ENCODE peak calls at places on chromosome 19, in six cellular contexts. H is thoracic aorta; Y is GM23248; A is cardiac muscle cell; K is CD4-positive, alpha-beta memory T cell; N is heart left ventricle. E is an unnamed sample.

GRCh38 chr19:49680473-49681351 is 3.6 kb downstream of the PRMT1 start:
- DNase-seq in H (no peak), Y (peak; percentile 83), A (peak; percentile 91), K (peak; percentile 91), N (peak; percentile 86), E (peak; percentile 86)

GRCh38 chr19:33226550-33227241 is 1.0 kb upstream of the SLC7A10 start:
- DNase-seq in H (no peak), Y (peak; percentile 33), A (peak; percentile 94), K (no peak), N (no peak), E (no peak)

GRCh38 chr19:10268077-10268476 is 2.8 kb upstream of the ICAM1 start:
- DNase-seq in H (no peak), Y (no peak), A (no peak), K (no peak), N (no peak), E (no peak)

GRCh38 chr19:32294871-32295438 is 50.5 kb upstream of the ZNF507 start:
- DNase-seq in H (no peak), Y (no peak), A (no peak), K (no peak), N (no peak), E (no peak)

GRCh38 chr19:31517466-31518180 is 168.4 kb upstream of the TSHZ3 start:
- DNase-seq in H (no peak), Y (no peak), A (no peak), K (no peak), N (no peak), E (no peak)

GRCh38 chr19:42293539-42293938 is 8.4 kb upstream of the PRR19 start:
- DNase-seq in H (no peak), Y (no peak), A (no peak), K (no peak), N (no peak), E (no peak)

GRCh38 chr19:32809254-32809653 is 60.3 kb downstream of the SLC7A9 start:
- DNase-seq in H (no peak), Y (no peak), A (no peak), K (no peak), N (no peak), E (no peak)

GRCh38 chr19:39416626-39417120 is 4.2 kb downstream of the PLEKHG2 start:
- DNase-seq in H (no peak), Y (no peak), A (no peak), K (no peak), N (no peak), E (no peak)

GRCh38 chr19:51664131-51664530 is 17.5 kb upstream of the SIGLEC14 start:
- DNase-seq in H (no peak), Y (no peak), A (no peak), K (no peak), N (no peak), E (no peak)

GRCh38 chr19:15113245-15114152 is 6.3 kb downstream of the SYDE1 start:
- DNase-seq in H (no peak), Y (no peak), A (no peak), K (no peak), N (no peak), E (no peak)

GRCh38 chr19:58520257-58520599 is 618 bp upstream of the ZBTB45 start:
- DNase-seq in H (no peak), Y (no peak), A (no peak), K (no peak), N (no peak), E (no peak)

GRCh38 chr19:50795665-50796073 is 5.5 kb downstream of the ACP4 start:
- DNase-seq in H (no peak), Y (no peak), A (no peak), K (no peak), N (no peak), E (no peak)

GRCh38 chr19:22426901-22427300 is 4.8 kb upstream of the ZNF98 start:
- DNase-seq in H (no peak), Y (no peak), A (no peak), K (no peak), N (no peak), E (no peak)

GRCh38 chr19:15331419-15332310 is 674 bp downstream of the BRD4 start:
- DNase-seq in H (no peak), Y (peak; percentile 80), A (peak; percentile 63), K (peak; percentile 73), N (peak; percentile 51), E (no peak)

GRCh38 chr19:23403581-23404324 is 8.5 kb upstream of the ZNF91 start:
- DNase-seq in H (no peak), Y (no peak), A (no peak), K (no peak), N (no peak), E (no peak)

GRCh38 chr19:41548047-41548446 is 27.9 kb upstream of the CEACAM21 start:
- DNase-seq in H (no peak), Y (no peak), A (no peak), K (no peak), N (no peak), E (no peak)

GRCh38 chr19:51342631-51343569 is 961 bp upstream of the VSIG10L start:
- DNase-seq in H (no peak), Y (no peak), A (no peak), K (no peak), N (no peak), E (no peak)

GRCh38 chr19:8361921-8362793 is 1.8 kb upstream of the ANGPTL4 start:
- DNase-seq in H (peak; percentile 94), Y (peak; percentile 99), A (peak; percentile 99), K (no peak), N (peak; percentile 94), E (peak; percentile 86)

GRCh38 chr19:35142531-35143230 is 374 bp upstream of the FXYD7 start:
- DNase-seq in H (no peak), Y (no peak), A (peak; percentile 52), K (peak; percentile 80), N (peak; percentile 43), E (no peak)

GRCh38 chr19:12952488-12953455 is 4.3 kb downstream of the GADD45GIP1 start:
- DNase-seq in H (peak; percentile 40), Y (peak; percentile 94), A (peak; percentile 77), K (no peak), N (no peak), E (no peak)

GRCh38 chr19:28710278-28710677 is 502.7 kb downstream of the UQCRFS1 start:
- DNase-seq in H (no peak), Y (peak; percentile 71), A (peak; percentile 82), K (peak; percentile 25), N (no peak), E (peak; percentile 28)

GRCh38 chr19:27694361-27695055 is 1518.4 kb downstream of the UQCRFS1 start:
- DNase-seq in H (no peak), Y (no peak), A (no peak), K (no peak), N (no peak), E (no peak)

GRCh38 chr19:15438124-15438496 is 11.6 kb downstream of the WIZ start:
- DNase-seq in H (no peak), Y (no peak), A (no peak), K (no peak), N (no peak), E (no peak)

GRCh38 chr19:571127-571974 is 1.0 kb upstream of the BSG start:
- DNase-seq in H (no peak), Y (peak; percentile 61), A (peak; percentile 37), K (peak; percentile 64), N (no peak), E (no peak)

GRCh38 chr19:12985049-12985776 is 10.1 kb upstream of the NFIX start:
- DNase-seq in H (no peak), Y (peak; percentile 88), A (no peak), K (no peak), N (peak; percentile 69), E (peak; percentile 80)

GRCh38 chr19:38543807-38544568 is 73.8 kb downstream of the MAP4K1 start:
- DNase-seq in H (peak; percentile 27), Y (peak; percentile 89), A (peak; percentile 84), K (no peak), N (peak; percentile 46), E (no peak)

GRCh38 chr19:45710731-45711130 is 18.3 kb downstream of the QPCTL start:
- DNase-seq in H (no peak), Y (no peak), A (no peak), K (no peak), N (no peak), E (no peak)

GRCh38 chr19:45713141-45713540 is 17.6 kb downstream of the FBXO46 start:
- DNase-seq in H (no peak), Y (no peak), A (no peak), K (no peak), N (no peak), E (no peak)

GRCh38 chr19:45712699-45713067 is 18.0 kb downstream of the FBXO46 start:
- DNase-seq in H (no peak), Y (no peak), A (no peak), K (no peak), N (no peak), E (no peak)

GRCh38 chr19:45715139-45715538 is 15.6 kb downstream of the FBXO46 start:
- DNase-seq in H (no peak), Y (no peak), A (no peak), K (no peak), N (no peak), E (no peak)

GRCh38 chr19:45711851-45712698 is 18.6 kb downstream of the FBXO46 start:
- DNase-seq in H (no peak), Y (no peak), A (no peak), K (no peak), N (no peak), E (no peak)
- H3K4me1 ChIP-seq in H (peaks cover 13% of the 10 kb centered on the region), Y (peaks cover 14% of the 10 kb centered on the region), A (peaks cover 10% of the 10 kb centered on the region), K (peaks cover 26% of the 10 kb centered on the region), N (peaks cover 17% of the 10 kb centered on the region), E (no peaks in the 10 kb centered on the region)

DNA sequence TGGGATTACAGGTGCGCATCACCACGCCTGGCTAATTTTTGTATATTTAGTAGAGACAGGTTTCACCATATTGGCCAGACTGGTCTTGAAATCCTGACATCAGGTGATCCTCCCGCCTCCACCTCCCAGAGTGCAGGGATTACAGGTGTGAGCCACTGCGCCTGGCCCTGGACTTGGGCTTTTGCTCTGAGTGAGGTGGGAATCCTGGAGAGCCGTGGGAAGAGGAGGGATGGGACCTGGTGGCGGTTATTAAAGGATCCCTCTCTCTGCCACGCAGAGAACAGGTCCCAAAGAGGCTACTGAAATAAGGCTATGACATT is 1.7 kb upstream of the TLE5 start:
- DNase-seq in H (no peak), Y (no peak), A (no peak), K (no peak), N (no peak), E (no peak)
- H3K4me3 ChIP-seq in H (no peak overlapping the region), Y (no peak overlapping the region), A (no peak overlapping the region), K (no peak overlapping the region), N (no peak overlapping the region), E (no peak overlapping the region)

GRCh38 chr19:5749505-5749904 is 29.1 kb downstream of the CATSPERD start:
- DNase-seq in H (no peak), Y (no peak), A (no peak), K (no peak), N (no peak), E (no peak)

GRCh38 chr19:5751709-5752108 is 31.3 kb downstream of the CATSPERD start:
- DNase-seq in H (no peak), Y (no peak), A (no peak), K (no peak), N (no peak), E (no peak)

DNA sequence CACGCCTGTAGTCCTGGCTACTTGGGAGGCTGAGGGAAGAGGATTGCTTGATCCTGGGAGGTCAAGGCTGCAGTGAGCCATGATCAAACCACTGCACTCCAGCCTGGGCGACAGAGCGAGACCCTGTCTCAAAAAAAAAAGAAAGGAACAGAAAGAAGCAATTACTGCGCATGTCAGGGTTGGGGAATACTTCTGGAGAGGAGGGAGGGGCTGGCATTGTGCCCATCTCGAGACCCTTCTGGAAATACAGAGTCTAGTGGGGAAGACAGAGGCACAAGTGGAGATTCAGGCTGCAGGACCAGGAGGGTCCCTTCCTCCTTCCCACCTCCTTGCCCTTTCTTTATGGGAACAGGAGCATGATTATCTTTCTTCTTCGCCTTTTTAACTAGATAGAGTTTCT is 30.8 kb downstream of the PRR22 start:
- DNase-seq in H (no peak), Y (no peak), A (no peak), K (no peak), N (no peak), E (no peak)
- H3K4me1 ChIP-seq in H (no peaks in the 10 kb centered on the region), Y (no peaks in the 10 kb centered on the region), A (no peaks in the 10 kb centered on the region), K (no peaks in the 10 kb centered on the region), N (no peaks in the 10 kb centered on the region), E (no peaks in the 10 kb centered on the region)

GRCh38 chr19:16850133-16850532 is 20.9 kb downstream of the SIN3B start:
- DNase-seq in H (no peak), Y (peak; percentile 68), A (no peak), K (no peak), N (no peak), E (no peak)
- H3K4me3 ChIP-seq in H (no peak overlapping the region), Y (no peak overlapping the region), A (no peak overlapping the region), K (no peak overlapping the region), N (no peak overlapping the region), E (no peak overlapping the region)

E was measured in tibial nerve.